ENCODE peak calls at places on chromosomes 6 and 20, in eight cellular contexts. H is HCT116, X is A549, S is H1, I is heart left ventricle, C is adrenal gland, Z is endothelial cell of umbilical vein, W is IMR-90. R is an unnamed sample.
A peak's percentile ranks its signal among the peaks of the same experiment; 100 is the strongest.

GRCh38 chr6:116370717-116371383 is at the start of gene DSE:
- DNase-seq in H (no peak), X (peak; percentile 44), S (no peak), I (peak; percentile 87), C (peak; percentile 86), Z (peak; percentile 81), W (peak; percentile 86), R (peak; percentile 54)

GRCh38 chr20:36431604-36432003 is 109.7 kb upstream of the MYL9 start:
- DNase-seq in H (no peak), X (no peak), S (no peak), I (no peak), C (no peak), Z (no peak), W (no peak), R (no peak)

GRCh38 chr6:71420693-71421328 is 132.2 kb downstream of the OGFRL1 start:
- DNase-seq in H (no peak), X (peak; percentile 67), S (peak; percentile 73), I (peak; percentile 98), C (peak; percentile 97), Z (peak; percentile 97), W (peak; percentile 94), R (peak; percentile 75)

GRCh38 chr6:8183266-8183665 is 80.9 kb upstream of the EEF1E1 start:
- DNase-seq in H (no peak), X (no peak), S (no peak), I (no peak), C (no peak), Z (no peak), W (no peak), R (no peak)

GRCh38 chr20:58511364-58511763 is 3.8 kb downstream of the APCDD1L start:
- DNase-seq in H (no peak), X (no peak), S (no peak), I (no peak), C (peak; percentile 41), Z (peak; percentile 64), W (peak; percentile 83), R (no peak)

GRCh38 chr6:10300071-10300470 is 114.8 kb downstream of the TFAP2A start:
- DNase-seq in H (peak; percentile 12), X (no peak), S (no peak), I (no peak), C (no peak), Z (no peak), W (no peak), R (no peak)

GRCh38 chr6:5469101-5469846 is 208.0 kb downstream of the FARS2 start:
- DNase-seq in H (no peak), X (no peak), S (no peak), I (no peak), C (no peak), Z (no peak), W (no peak), R (no peak)

GRCh38 chr20:46057856-46058655 is 29.0 kb downstream of the SLC12A5 start:
- DNase-seq in H (no peak), X (no peak), S (no peak), I (peak; percentile 60), C (peak; percentile 40), Z (peak; percentile 56), W (peak; percentile 47), R (no peak)

GRCh38 chr20:57330998-57331397 is 1.4 kb downstream of the SPO11 start:
- DNase-seq in H (no peak), X (no peak), S (no peak), I (no peak), C (no peak), Z (no peak), W (no peak), R (no peak)

GRCh38 chr6:53125276-53125675 is 23.4 kb downstream of the GCM1 start:
- DNase-seq in H (no peak), X (no peak), S (no peak), I (no peak), C (no peak), Z (no peak), W (no peak), R (no peak)

GRCh38 chr6:53128842-53129241 is 19.8 kb downstream of the GCM1 start:
- DNase-seq in H (no peak), X (no peak), S (no peak), I (no peak), C (no peak), Z (no peak), W (no peak), R (no peak)

GRCh38 chr6:53119772-53120409 is 28.8 kb downstream of the GCM1 start:
- DNase-seq in H (peak; percentile 13), X (peak; percentile 17), S (peak; percentile 29), I (no peak), C (peak; percentile 47), Z (no peak), W (peak; percentile 58), R (peak; percentile 13)

GRCh38 chr6:53119349-53119748 is 29.3 kb downstream of the GCM1 start:
- DNase-seq in H (no peak), X (peak; percentile 4), S (no peak), I (no peak), C (no peak), Z (no peak), W (no peak), R (no peak)

GRCh38 chr6:53124131-53124800 is 24.4 kb downstream of the GCM1 start:
- DNase-seq in H (no peak), X (no peak), S (no peak), I (no peak), C (no peak), Z (no peak), W (no peak), R (no peak)
- TF ChIP-seq POLR2A in H (no peak), X (no peak), S (no peak), I (no peak), C (no peak), Z (no peak), W (no peak), R (no peak)

DNA sequence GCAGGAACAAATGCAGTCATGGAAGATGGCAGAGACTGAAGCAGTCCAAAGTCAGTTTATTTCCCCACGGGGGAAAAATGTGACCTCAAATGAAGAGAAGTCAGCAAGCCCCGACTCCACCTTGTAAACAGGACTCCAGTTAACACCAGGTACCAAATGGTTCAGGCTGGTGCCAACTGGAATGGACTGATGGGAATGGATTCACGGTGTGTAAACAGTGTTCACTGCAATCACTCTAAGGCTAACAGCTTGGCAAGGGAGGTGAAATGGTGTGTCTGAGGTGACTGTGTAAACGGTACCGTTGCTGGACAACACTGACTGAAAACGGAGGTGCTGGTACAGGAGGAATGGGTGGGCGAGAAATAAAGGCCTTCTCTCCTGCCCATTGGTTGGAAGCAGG is 12.0 kb downstream of the PLAGL2 start:
- DNase-seq in H (no peak), X (no peak), S (no peak), I (no peak), C (no peak), Z (no peak), W (no peak), R (no peak)
- TF ChIP-seq POLR2A in H (no peak), X (no peak), S (no peak), I (no peak), C (no peak), Z (no peak), W (no peak), R (no peak)

GRCh38 chr6:170289108-170289931 is 1.6 kb downstream of the DLL1 start:
- DNase-seq in H (no peak), X (no peak), S (no peak), I (no peak), C (no peak), Z (no peak), W (no peak), R (no peak)

GRCh38 chr6:170289971-170290305 is 940 bp downstream of the DLL1 start:
- DNase-seq in H (no peak), X (no peak), S (no peak), I (no peak), C (no peak), Z (no peak), W (no peak), R (no peak)

GRCh38 chr6:170292111-170292777 is 1.4 kb upstream of the DLL1 start:
- DNase-seq in H (no peak), X (no peak), S (no peak), I (no peak), C (no peak), Z (peak; percentile 8), W (no peak), R (no peak)

GRCh38 chr6:170291271-170292110 is 613 bp upstream of the DLL1 start:
- DNase-seq in H (no peak), X (no peak), S (peak; percentile 67), I (peak; percentile 83), C (peak; percentile 74), Z (peak; percentile 44), W (no peak), R (no peak)

GRCh38 chr6:170290306-170291128 is at the start of gene DLL1:
- DNase-seq in H (no peak), X (no peak), S (no peak), I (peak; percentile 73), C (peak; percentile 63), Z (peak; percentile 52), W (peak; percentile 29), R (peak; percentile 24)
- TF ChIP-seq POLR2A in H (no peak), X (no peak), S (no peak), I (peak; percentile 68), C (peak; percentile 72), Z (peak; percentile 12), W (no peak), R (no peak)

GRCh38 chr6:167113047-167113446 is 9.8 kb upstream of the CCR6 start:
- DNase-seq in H (no peak), X (no peak), S (no peak), I (no peak), C (no peak), Z (no peak), W (no peak), R (no peak)

GRCh38 chr6:167112421-167112820 is 10.5 kb upstream of the CCR6 start:
- DNase-seq in H (no peak), X (no peak), S (no peak), I (no peak), C (no peak), Z (no peak), W (no peak), R (no peak)

GRCh38 chr6:167116109-167116837 is 6.6 kb upstream of the CCR6 start:
- DNase-seq in H (no peak), X (no peak), S (no peak), I (no peak), C (no peak), Z (no peak), W (no peak), R (no peak)

GRCh38 chr6:167115054-167115453 is 7.8 kb upstream of the CCR6 start:
- DNase-seq in H (no peak), X (no peak), S (no peak), I (no peak), C (no peak), Z (no peak), W (no peak), R (no peak)

GRCh38 chr6:167113935-167114910 is 8.7 kb upstream of the CCR6 start:
- DNase-seq in H (no peak), X (no peak), S (no peak), I (no peak), C (no peak), Z (no peak), W (no peak), R (no peak)
- TF ChIP-seq POLR2A in H (no peak), X (no peak), S (no peak), I (no peak), C (no peak), Z (no peak), W (no peak), R (no peak)

R was measured in H54.